ENCODE peak calls at places on chromosomes 4 and X, in six cellular contexts. One of them, this sample, is unnamed.

GRCh38 chrX:132584936-132585335 is 96.1 kb upstream of the MBNL3 start:
- DNase-seq in brain microvascular endothelial cell: no peak
- DNase-seq in endothelial cell of umbilical vein: no peak
- DNase-seq in AG10803: no peak
- DNase-seq in bronchial epithelial cell: no peak
- DNase-seq in astrocyte: no peak
- DNase-seq in this sample: no peak

GRCh38 chr4:18894928-18895327 is 873.4 kb upstream of the LCORL start:
- DNase-seq in brain microvascular endothelial cell: no peak
- DNase-seq in endothelial cell of umbilical vein: no peak
- DNase-seq in AG10803: no peak
- DNase-seq in bronchial epithelial cell: no peak
- DNase-seq in astrocyte: no peak
- DNase-seq in this sample: no peak

GRCh38 chr4:55762815-55763214 is 56.8 kb upstream of the EXOC1L start:
- DNase-seq in brain microvascular endothelial cell: no peak
- DNase-seq in endothelial cell of umbilical vein: no peak
- DNase-seq in AG10803: no peak
- DNase-seq in bronchial epithelial cell: no peak
- DNase-seq in astrocyte: no peak
- DNase-seq in this sample: no peak

GRCh38 chr4:69849969-69850368 is 10.0 kb downstream of the SULT1E1 start:
- DNase-seq in brain microvascular endothelial cell: no peak
- DNase-seq in endothelial cell of umbilical vein: no peak
- DNase-seq in AG10803: no peak
- DNase-seq in bronchial epithelial cell: no peak
- DNase-seq in astrocyte: no peak
- DNase-seq in this sample: no peak

GRCh38 chr4:51836531-51836930 is 6.4 kb upstream of the DCUN1D4 start:
- DNase-seq in brain microvascular endothelial cell: no peak
- DNase-seq in endothelial cell of umbilical vein: no peak
- DNase-seq in AG10803: no peak
- DNase-seq in bronchial epithelial cell: peak
- DNase-seq in astrocyte: no peak
- DNase-seq in this sample: peak

GRCh38 chrX:133838761-133839676 is 146.4 kb downstream of the GPC3 start:
- DNase-seq in brain microvascular endothelial cell: no peak
- DNase-seq in endothelial cell of umbilical vein: peak
- DNase-seq in AG10803: peak
- DNase-seq in bronchial epithelial cell: peak
- DNase-seq in astrocyte: no peak
- DNase-seq in this sample: peak

GRCh38 chrX:39894626-39895025 is 203.1 kb downstream of the BCOR start:
- DNase-seq in brain microvascular endothelial cell: no peak
- DNase-seq in endothelial cell of umbilical vein: no peak
- DNase-seq in AG10803: no peak
- DNase-seq in bronchial epithelial cell: no peak
- DNase-seq in astrocyte: no peak
- DNase-seq in this sample: no peak

GRCh38 chr4:150098214-150098613 is 20.0 kb downstream of the DCLK2 start:
- DNase-seq in brain microvascular endothelial cell: peak
- DNase-seq in endothelial cell of umbilical vein: peak
- DNase-seq in AG10803: no peak
- DNase-seq in bronchial epithelial cell: no peak
- DNase-seq in astrocyte: peak
- DNase-seq in this sample: no peak

GRCh38 chrX:115147220-115147619 is 42.0 kb upstream of the RBMXL3 start:
- DNase-seq in brain microvascular endothelial cell: no peak
- DNase-seq in endothelial cell of umbilical vein: peak
- DNase-seq in AG10803: peak
- DNase-seq in bronchial epithelial cell: peak
- DNase-seq in astrocyte: peak
- DNase-seq in this sample: no peak

GRCh38 chr4:176778063-176778462 is 14.7 kb downstream of the VEGFC start:
- DNase-seq in brain microvascular endothelial cell: peak
- DNase-seq in endothelial cell of umbilical vein: peak
- DNase-seq in AG10803: peak
- DNase-seq in bronchial epithelial cell: peak
- DNase-seq in astrocyte: peak
- DNase-seq in this sample: peak

GRCh38 chrX:27307546-27307945 is 155.6 kb downstream of the PPP4R3C start:
- DNase-seq in brain microvascular endothelial cell: no peak
- DNase-seq in endothelial cell of umbilical vein: peak
- DNase-seq in AG10803: no peak
- DNase-seq in bronchial epithelial cell: no peak
- DNase-seq in astrocyte: no peak
- DNase-seq in this sample: no peak

GRCh38 chrX:139559383-139560042 is 29.0 kb downstream of the F9 start:
- DNase-seq in brain microvascular endothelial cell: peak
- DNase-seq in endothelial cell of umbilical vein: peak
- DNase-seq in AG10803: peak
- DNase-seq in bronchial epithelial cell: peak
- DNase-seq in astrocyte: peak
- DNase-seq in this sample: no peak

GRCh38 chr4:20248155-20248558 is 3.5 kb upstream of the SLIT2 start:
- DNase-seq in brain microvascular endothelial cell: peak
- DNase-seq in endothelial cell of umbilical vein: peak
- DNase-seq in AG10803: peak
- DNase-seq in bronchial epithelial cell: peak
- DNase-seq in astrocyte: peak
- DNase-seq in this sample: peak

GRCh38 chrX:140712413-140713173 is 3.0 kb downstream of the LINC00632 start:
- DNase-seq in brain microvascular endothelial cell: peak
- DNase-seq in endothelial cell of umbilical vein: no peak
- DNase-seq in AG10803: peak
- DNase-seq in bronchial epithelial cell: peak
- DNase-seq in astrocyte: peak
- DNase-seq in this sample: peak

GRCh38 chr4:31051565-31051964 is 331.4 kb downstream of the PCDH7 start:
- DNase-seq in brain microvascular endothelial cell: no peak
- DNase-seq in endothelial cell of umbilical vein: no peak
- DNase-seq in AG10803: no peak
- DNase-seq in bronchial epithelial cell: no peak
- DNase-seq in astrocyte: peak
- DNase-seq in this sample: no peak

GRCh38 chrX:41050359-41050758 is 34.9 kb upstream of the USP9X start:
- DNase-seq in brain microvascular endothelial cell: no peak
- DNase-seq in endothelial cell of umbilical vein: no peak
- DNase-seq in AG10803: no peak
- DNase-seq in bronchial epithelial cell: no peak
- DNase-seq in astrocyte: no peak
- DNase-seq in this sample: no peak

GRCh38 chrX:77742788-77743476 is 43.1 kb downstream of the ATRX start:
- DNase-seq in brain microvascular endothelial cell: no peak
- DNase-seq in endothelial cell of umbilical vein: peak
- DNase-seq in AG10803: peak
- DNase-seq in bronchial epithelial cell: no peak
- DNase-seq in astrocyte: no peak
- DNase-seq in this sample: peak

GRCh38 chr4:94641702-94642560 is 115.8 kb upstream of the BMPR1B start:
- DNase-seq in brain microvascular endothelial cell: no peak
- DNase-seq in endothelial cell of umbilical vein: peak
- DNase-seq in AG10803: peak
- DNase-seq in bronchial epithelial cell: peak
- DNase-seq in astrocyte: peak
- DNase-seq in this sample: no peak

GRCh38 chr4:26452565-26453531 is 37.4 kb downstream of the CCKAR start:
- DNase-seq in brain microvascular endothelial cell: no peak
- DNase-seq in endothelial cell of umbilical vein: no peak
- DNase-seq in AG10803: no peak
- DNase-seq in bronchial epithelial cell: peak
- DNase-seq in astrocyte: no peak
- DNase-seq in this sample: no peak

GRCh38 chr4:10118355-10119004 is 1.9 kb upstream of the WDR1 start:
- DNase-seq in brain microvascular endothelial cell: no peak
- DNase-seq in endothelial cell of umbilical vein: no peak
- DNase-seq in AG10803: no peak
- DNase-seq in bronchial epithelial cell: no peak
- DNase-seq in astrocyte: no peak
- DNase-seq in this sample: no peak

GRCh38 chrX:43008356-43008755 is 230.4 kb upstream of the PPP1R2C start:
- DNase-seq in brain microvascular endothelial cell: no peak
- DNase-seq in endothelial cell of umbilical vein: no peak
- DNase-seq in AG10803: no peak
- DNase-seq in bronchial epithelial cell: no peak
- DNase-seq in astrocyte: no peak
- DNase-seq in this sample: no peak

GRCh38 chr4:139229534-139230039 is 50.4 kb downstream of the MGARP start:
- DNase-seq in brain microvascular endothelial cell: peak
- DNase-seq in endothelial cell of umbilical vein: peak
- DNase-seq in AG10803: peak
- DNase-seq in bronchial epithelial cell: peak
- DNase-seq in astrocyte: peak
- DNase-seq in this sample: no peak

GRCh38 chr4:188691811-188692210 is 552.6 kb downstream of the TRIML1 start:
- DNase-seq in brain microvascular endothelial cell: peak
- DNase-seq in endothelial cell of umbilical vein: no peak
- DNase-seq in AG10803: no peak
- DNase-seq in bronchial epithelial cell: peak
- DNase-seq in astrocyte: no peak
- DNase-seq in this sample: peak

GRCh38 chr4:137905930-137906329 is 336.2 kb downstream of the SLC7A11 start:
- DNase-seq in brain microvascular endothelial cell: peak
- DNase-seq in endothelial cell of umbilical vein: no peak
- DNase-seq in AG10803: peak
- DNase-seq in bronchial epithelial cell: no peak
- DNase-seq in astrocyte: peak
- DNase-seq in this sample: no peak

GRCh38 chrX:83529950-83530349 is 21.9 kb downstream of the POU3F4 start:
- DNase-seq in brain microvascular endothelial cell: no peak
- DNase-seq in endothelial cell of umbilical vein: no peak
- DNase-seq in AG10803: no peak
- DNase-seq in bronchial epithelial cell: no peak
- DNase-seq in astrocyte: no peak
- DNase-seq in this sample: no peak

DNA sequence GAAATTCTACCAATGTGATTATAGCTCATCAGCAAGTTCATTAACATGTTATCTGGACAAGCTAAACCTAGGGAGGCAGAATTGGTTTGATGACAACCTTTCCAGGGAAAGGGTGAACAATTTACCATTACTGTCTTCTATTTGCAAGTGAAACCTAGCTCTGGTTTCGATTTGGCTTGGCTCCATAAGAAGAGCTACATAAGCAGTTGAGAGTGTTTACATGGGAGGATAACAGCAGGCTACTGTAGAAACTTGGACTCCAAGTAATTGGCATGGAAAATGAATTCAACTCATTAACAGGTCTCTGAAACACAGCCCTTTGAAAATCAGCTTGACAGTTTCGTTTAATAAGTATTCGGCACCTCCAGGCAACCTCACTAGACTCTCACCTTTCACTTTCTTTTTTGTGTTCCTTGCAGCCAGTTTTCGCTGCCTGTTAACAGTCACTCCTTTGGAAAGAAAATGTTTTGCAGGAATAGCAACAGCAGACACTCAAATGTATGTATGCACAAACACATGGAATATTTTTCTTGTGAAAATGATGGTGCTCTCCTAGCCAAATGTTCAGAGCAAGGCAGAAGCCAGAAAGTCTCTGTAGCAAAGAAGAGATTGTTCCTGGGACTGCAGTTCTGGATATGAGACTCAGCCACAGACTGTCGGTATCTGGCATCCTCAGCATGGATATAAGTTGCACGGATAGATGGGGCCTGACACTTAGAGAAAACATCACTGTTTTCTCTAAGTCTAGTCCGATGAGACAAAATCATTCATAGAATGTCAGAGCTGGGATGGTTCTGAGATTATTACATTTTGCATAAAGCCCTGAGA is 27.5 kb downstream of the POU3F4 start:
- DNase-seq in brain microvascular endothelial cell: no peak
- DNase-seq in endothelial cell of umbilical vein: no peak
- DNase-seq in AG10803: no peak
- DNase-seq in bronchial epithelial cell: no peak
- DNase-seq in astrocyte: peak
- DNase-seq in this sample: no peak
- H3K4me3 ChIP-seq in brain microvascular endothelial cell: no peak
- H3K4me3 ChIP-seq in endothelial cell of umbilical vein: no peak
- H3K4me3 ChIP-seq in AG10803: no peak
- H3K4me3 ChIP-seq in bronchial epithelial cell: no peak
- H3K4me3 ChIP-seq in astrocyte: peak
- H3K4me3 ChIP-seq in this sample: no peak

DNA sequence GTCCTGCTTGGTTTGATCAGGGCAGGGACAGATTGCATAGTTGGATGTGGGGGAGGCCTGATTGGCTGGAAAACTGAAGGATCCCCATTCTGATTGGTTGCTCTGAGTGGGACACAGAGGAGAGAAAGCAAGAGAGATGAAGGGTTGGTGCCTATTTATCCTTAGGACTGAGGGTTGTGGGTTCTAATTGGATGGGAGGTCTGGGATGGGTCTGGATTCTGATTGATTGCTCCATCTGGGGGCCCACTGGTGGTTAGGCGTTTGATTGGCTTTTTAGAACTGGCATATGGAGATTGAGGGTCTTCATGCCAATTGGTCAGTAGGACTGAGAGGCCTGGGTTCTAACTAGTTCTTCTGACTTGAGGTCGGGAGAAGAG is 644 bp upstream of the EBP start:
- DNase-seq in brain microvascular endothelial cell: no peak
- DNase-seq in endothelial cell of umbilical vein: no peak
- DNase-seq in AG10803: no peak
- DNase-seq in bronchial epithelial cell: no peak
- DNase-seq in astrocyte: no peak
- DNase-seq in this sample: no peak
- H3K4me3 ChIP-seq in brain microvascular endothelial cell: peak
- H3K4me3 ChIP-seq in endothelial cell of umbilical vein: peak
- H3K4me3 ChIP-seq in AG10803: peak
- H3K4me3 ChIP-seq in bronchial epithelial cell: peak
- H3K4me3 ChIP-seq in astrocyte: no peak
- H3K4me3 ChIP-seq in this sample: peak

GRCh38 chrX:18769364-18769763 is 61.9 kb downstream of the PPEF1 start:
- DNase-seq in brain microvascular endothelial cell: no peak
- DNase-seq in endothelial cell of umbilical vein: no peak
- DNase-seq in AG10803: no peak
- DNase-seq in bronchial epithelial cell: no peak
- DNase-seq in astrocyte: no peak
- DNase-seq in this sample: no peak
- H3K4me3 ChIP-seq in brain microvascular endothelial cell: no peak
- H3K4me3 ChIP-seq in endothelial cell of umbilical vein: no peak
- H3K4me3 ChIP-seq in AG10803: no peak
- H3K4me3 ChIP-seq in bronchial epithelial cell: no peak
- H3K4me3 ChIP-seq in astrocyte: no peak
- H3K4me3 ChIP-seq in this sample: no peak

GRCh38 chr4:173056708-173057107 is 111.9 kb upstream of the GALNT7 start:
- DNase-seq in brain microvascular endothelial cell: no peak
- DNase-seq in endothelial cell of umbilical vein: no peak
- DNase-seq in AG10803: no peak
- DNase-seq in bronchial epithelial cell: no peak
- DNase-seq in astrocyte: no peak
- DNase-seq in this sample: no peak

GRCh38 chr4:173051697-173052096 is 116.9 kb upstream of the GALNT7 start:
- DNase-seq in brain microvascular endothelial cell: no peak
- DNase-seq in endothelial cell of umbilical vein: peak
- DNase-seq in AG10803: no peak
- DNase-seq in bronchial epithelial cell: no peak
- DNase-seq in astrocyte: peak
- DNase-seq in this sample: no peak

GRCh38 chr4:173057442-173057841 is 111.2 kb upstream of the GALNT7 start:
- DNase-seq in brain microvascular endothelial cell: no peak
- DNase-seq in endothelial cell of umbilical vein: peak
- DNase-seq in AG10803: no peak
- DNase-seq in bronchial epithelial cell: peak
- DNase-seq in astrocyte: no peak
- DNase-seq in this sample: peak

GRCh38 chr4:173056271-173056670 is 112.3 kb upstream of the GALNT7 start:
- DNase-seq in brain microvascular endothelial cell: no peak
- DNase-seq in endothelial cell of umbilical vein: no peak
- DNase-seq in AG10803: no peak
- DNase-seq in bronchial epithelial cell: no peak
- DNase-seq in astrocyte: no peak
- DNase-seq in this sample: no peak

GRCh38 chr4:173052439-173052838 is 116.2 kb upstream of the GALNT7 start:
- DNase-seq in brain microvascular endothelial cell: no peak
- DNase-seq in endothelial cell of umbilical vein: no peak
- DNase-seq in AG10803: no peak
- DNase-seq in bronchial epithelial cell: no peak
- DNase-seq in astrocyte: no peak
- DNase-seq in this sample: no peak
- H3K4me3 ChIP-seq in brain microvascular endothelial cell: no peak
- H3K4me3 ChIP-seq in endothelial cell of umbilical vein: no peak
- H3K4me3 ChIP-seq in AG10803: no peak
- H3K4me3 ChIP-seq in bronchial epithelial cell: no peak
- H3K4me3 ChIP-seq in astrocyte: no peak
- H3K4me3 ChIP-seq in this sample: no peak